ENCODE peak calls at places on chromosomes 5 and 9, in five cellular contexts. J is PC-3; F is CD8-positive, alpha-beta memory T cell; K is neuronal stem cell; V is small intestine. L is an unnamed sample.

GRCh38 chr9:130536594-130537215 is 42.7 kb upstream of the FUBP3 start:
- DNase-seq in J (no peak), F (no peak), K (no peak), V (no peak), L (no peak)

GRCh38 chr9:131038256-131039128 is 29.5 kb downstream of the LAMC3 start:
- DNase-seq in J (no peak), F (no peak), K (no peak), V (no peak), L (no peak)

GRCh38 chr9:87280421-87280820 is 217.2 kb upstream of the DAPK1 start:
- DNase-seq in J (no peak), F (no peak), K (no peak), V (no peak), L (no peak)

GRCh38 chr9:134136117-134136996 is 475 bp downstream of the WDR5 start:
- DNase-seq in J (no peak), F (no peak), K (peak; percentile 24), V (peak; percentile 37), L (no peak)

GRCh38 chr9:2874001-2874750 is 30.3 kb upstream of the PUM3 start:
- DNase-seq in J (no peak), F (no peak), K (no peak), V (no peak), L (no peak)

GRCh38 chr9:693460-694390 is 147.8 kb upstream of the DMRT1 start:
- DNase-seq in J (no peak), F (no peak), K (no peak), V (peak; percentile 19), L (no peak)

GRCh38 chr5:144183254-144183889 is 12.7 kb downstream of the KCTD16 start:
- DNase-seq in J (peak; percentile 68), F (no peak), K (no peak), V (peak; percentile 20), L (no peak)

GRCh38 chr5:23466401-23466886 is 41.0 kb upstream of the PRDM9 start:
- DNase-seq in J (peak; percentile 93), F (no peak), K (no peak), V (no peak), L (peak; percentile 70)

GRCh38 chr9:18608371-18608770 is 134.4 kb downstream of the ADAMTSL1 start:
- DNase-seq in J (no peak), F (no peak), K (no peak), V (no peak), L (no peak)

GRCh38 chr5:9861664-9862256 is 231.6 kb upstream of the TAS2R1 start:
- DNase-seq in J (no peak), F (no peak), K (no peak), V (no peak), L (no peak)

GRCh38 chr9:18330736-18331335 is 143.1 kb upstream of the ADAMTSL1 start:
- DNase-seq in J (no peak), F (no peak), K (peak; percentile 9), V (no peak), L (no peak)

GRCh38 chr5:90747175-90747574 is 188.6 kb downstream of the ADGRV1 start:
- DNase-seq in J (peak; percentile 82), F (no peak), K (no peak), V (no peak), L (peak; percentile 49)

GRCh38 chr9:5321058-5321457 is 16.5 kb upstream of the RLN2 start:
- DNase-seq in J (peak; percentile 29), F (no peak), K (no peak), V (no peak), L (no peak)

GRCh38 chr9:114947058-114947457 is 16.7 kb upstream of the TNFSF8 start:
- DNase-seq in J (no peak), F (no peak), K (no peak), V (no peak), L (no peak)

GRCh38 chr9:18504707-18505106 is 30.8 kb downstream of the ADAMTSL1 start:
- DNase-seq in J (no peak), F (no peak), K (peak; percentile 8), V (no peak), L (no peak)

GRCh38 chr9:119333507-119334229 is 35.6 kb downstream of the BRINP1 start:
- DNase-seq in J (no peak), F (no peak), K (no peak), V (no peak), L (no peak)

GRCh38 chr5:1521671-1522600 is 1.8 kb downstream of the LPCAT1 start:
- DNase-seq in J (peak; percentile 80), F (no peak), K (no peak), V (no peak), L (no peak)

GRCh38 chr5:151899400-151899799 is 25.3 kb downstream of the GLRA1 start:
- DNase-seq in J (no peak), F (no peak), K (no peak), V (no peak), L (no peak)

GRCh38 chr9:122138560-122139268 is 20.9 kb downstream of the NDUFA8 start:
- DNase-seq in J (peak; percentile 45), F (no peak), K (no peak), V (peak; percentile 32), L (no peak)

GRCh38 chr5:130112246-130112645 is 208.0 kb downstream of the CHSY3 start:
- DNase-seq in J (no peak), F (no peak), K (no peak), V (no peak), L (no peak)

GRCh38 chr5:57277085-57277484 is 103.2 kb downstream of the GPBP1 start:
- DNase-seq in J (peak; percentile 50), F (no peak), K (no peak), V (no peak), L (no peak)

DNA sequence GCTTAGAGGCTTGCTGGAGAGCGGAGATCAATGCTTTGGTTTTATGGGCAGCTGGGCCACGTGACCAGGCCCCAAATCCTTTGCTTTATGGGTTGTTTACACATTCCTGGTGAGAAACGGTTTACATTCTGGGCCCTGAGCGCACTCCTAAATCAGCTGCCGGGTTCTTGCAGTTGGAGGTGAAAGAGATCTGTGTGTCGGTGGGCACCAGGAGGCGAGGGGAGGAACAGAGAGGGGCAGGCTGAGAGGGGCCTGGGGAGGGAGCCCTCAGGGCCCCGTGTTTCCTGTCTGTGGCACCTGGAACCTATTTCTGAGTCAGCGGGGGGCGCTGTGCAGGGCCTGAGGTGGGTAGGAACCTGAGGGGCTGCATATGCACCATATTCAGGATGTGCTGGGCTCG is 63.5 kb upstream of the HAND1 start:
- DNase-seq in J (peak; percentile 5), F (no peak), K (no peak), V (no peak), L (no peak)
- H3K27me3 ChIP-seq in J (peaks cover 43% of the 10 kb centered on the region), F (no peaks in the 10 kb centered on the region), K (no peaks in the 10 kb centered on the region), V (no peaks in the 10 kb centered on the region), L (peaks cover 21% of the 10 kb centered on the region)

DNA sequence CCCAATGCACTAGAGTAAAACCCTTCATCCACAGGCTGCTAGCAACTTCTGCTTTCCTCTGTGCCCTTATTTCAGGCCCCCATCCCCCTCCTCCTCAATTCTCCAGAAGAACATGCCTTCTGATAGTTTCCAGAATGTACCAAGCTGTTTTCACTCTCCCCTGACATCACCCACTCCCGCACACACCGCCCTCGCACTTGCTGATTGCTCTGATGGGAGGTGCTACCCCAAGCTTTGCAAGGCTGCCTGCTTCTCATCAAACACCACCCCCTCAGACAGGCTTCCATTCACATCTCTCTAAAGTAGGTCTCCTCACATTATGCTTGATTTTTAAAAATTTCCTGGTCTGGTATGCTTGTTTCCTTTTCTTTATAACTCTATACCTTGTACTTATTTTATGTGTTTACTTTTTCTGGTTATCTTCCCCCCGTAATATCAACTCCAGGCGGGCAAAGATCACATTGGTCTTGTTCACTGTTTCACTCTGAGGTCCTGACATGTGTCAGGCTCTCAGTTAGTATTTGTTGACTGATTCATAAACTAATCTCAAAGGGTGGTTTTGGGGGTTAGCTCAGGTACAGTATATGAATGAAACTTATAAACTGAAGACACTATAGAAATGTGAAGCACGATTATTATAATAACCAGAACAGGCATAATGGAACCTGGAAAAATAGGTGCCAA is 91.0 kb upstream of the C9orf72 start:
- DNase-seq in J (no peak), F (no peak), K (no peak), V (peak; percentile 83), L (no peak)
- H3K4me3 ChIP-seq in J (no peak overlapping the region), F (no peak overlapping the region), K (no peak overlapping the region), V (no peak overlapping the region), L (no peak overlapping the region)

GRCh38 chr5:178587793-178588611 is 2.2 kb downstream of the COL23A1 start:
- DNase-seq in J (no peak), F (no peak), K (no peak), V (no peak), L (no peak)

GRCh38 chr5:178589180-178590140 is 733 bp downstream of the COL23A1 start:
- DNase-seq in J (no peak), F (no peak), K (peak; percentile 41), V (no peak), L (no peak)

GRCh38 chr5:178590141-178590923 is at the start of gene COL23A1:
- DNase-seq in J (peak; percentile 40), F (peak; percentile 13), K (peak; percentile 62), V (no peak), L (no peak)

GRCh38 chr5:178590924-178591423 is 781 bp upstream of the COL23A1 start:
- DNase-seq in J (no peak), F (no peak), K (no peak), V (no peak), L (no peak)

GRCh38 chr5:178588769-178589168 is 1.4 kb downstream of the COL23A1 start:
- DNase-seq in J (no peak), F (no peak), K (no peak), V (no peak), L (no peak)
- H3K27me3 ChIP-seq in J (peaks cover 44% of the 10 kb centered on the region), F (peaks cover 39% of the 10 kb centered on the region), K (peaks cover 8% of the 10 kb centered on the region), V (peaks cover 5% of the 10 kb centered on the region), L (peaks cover 28% of the 10 kb centered on the region)

GRCh38 chr9:35313460-35313859 is 151.7 kb downstream of the UNC13B start:
- DNase-seq in J (no peak), F (no peak), K (no peak), V (no peak), L (no peak)

GRCh38 chr9:35322075-35322885 is 160.5 kb downstream of the UNC13B start:
- DNase-seq in J (no peak), F (no peak), K (no peak), V (no peak), L (no peak)

GRCh38 chr9:35313911-35314310 is 152.1 kb downstream of the UNC13B start:
- DNase-seq in J (no peak), F (no peak), K (no peak), V (no peak), L (no peak)

DNA sequence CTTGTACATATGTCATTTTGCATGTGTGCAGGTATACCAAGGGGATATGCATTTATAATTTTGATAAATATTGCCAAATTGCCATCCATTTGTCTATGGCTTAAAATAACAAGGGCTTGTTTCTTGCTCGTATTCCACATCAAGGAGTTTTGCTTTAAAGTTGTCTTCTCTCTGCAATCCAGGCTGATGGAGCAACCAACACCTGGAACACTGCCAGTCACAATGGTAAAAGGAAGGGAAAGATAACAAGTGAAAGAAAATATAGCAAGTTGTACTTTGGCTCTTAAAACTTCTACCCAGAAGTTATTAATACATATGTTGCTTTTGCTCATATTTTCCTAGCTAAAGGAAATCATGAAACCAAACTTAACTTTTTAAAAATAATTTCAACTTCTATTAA is 156.9 kb downstream of the UNC13B start:
- DNase-seq in J (no peak), F (no peak), K (no peak), V (peak; percentile 3), L (no peak)
- H3K4me3 ChIP-seq in J (no peak overlapping the region), F (no peak overlapping the region), K (no peak overlapping the region), V (no peak overlapping the region), L (no peak overlapping the region)

DNA sequence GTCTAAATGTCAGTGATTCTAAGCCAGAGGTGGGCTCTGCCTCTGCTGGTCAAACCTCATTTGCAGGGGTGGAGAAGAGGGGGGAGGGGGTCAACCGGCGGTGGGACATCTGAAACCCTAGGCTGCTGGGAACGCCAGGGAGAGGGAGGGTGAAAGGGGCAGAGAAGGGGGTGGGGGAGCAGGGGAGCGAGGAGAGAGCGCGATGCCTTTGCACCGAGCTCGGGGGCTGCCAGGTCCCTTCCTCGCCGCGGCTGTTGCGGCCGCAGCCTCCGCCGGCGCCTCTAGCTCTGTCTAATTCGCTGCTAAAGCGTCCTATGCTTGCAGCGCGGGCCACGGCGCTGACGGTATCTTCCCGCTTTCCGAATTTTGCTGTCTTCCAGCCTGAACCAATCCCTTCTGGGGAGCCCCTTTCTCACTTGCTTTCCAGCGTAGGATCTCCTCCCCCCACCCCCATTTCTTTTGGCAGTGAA is at the start of gene FGF10:
- DNase-seq in J (no peak), F (no peak), K (peak; percentile 64), V (no peak), L (no peak)
- H3K27me3 ChIP-seq in J (peaks cover 61% of the 10 kb centered on the region), F (peaks cover 9% of the 10 kb centered on the region), K (no peaks in the 10 kb centered on the region), V (no peaks in the 10 kb centered on the region), L (peaks cover 24% of the 10 kb centered on the region)